ENCODE peak calls at places on chromosomes 12 and 14, in five cellular contexts. One of them, this sample, is unnamed.

GRCh38 chr12:50401383-50402155 is 884 bp downstream of the LARP4 start:
- DNase-seq in NB4: peak
- DNase-seq in uterus: peak
- DNase-seq in stomach: no peak
- DNase-seq in A549: peak
- DNase-seq in this sample: no peak

GRCh38 chr12:18807714-18808113 is 69.8 kb downstream of the CAPZA3 start:
- DNase-seq in uterus: no peak
- DNase-seq in NB4: no peak
- DNase-seq in A549: no peak
- DNase-seq in stomach: no peak
- DNase-seq in this sample: no peak

GRCh38 chr12:93043877-93044209 is 114.7 kb upstream of the EEA1 start:
- DNase-seq in NB4: no peak
- DNase-seq in stomach: no peak
- DNase-seq in uterus: no peak
- DNase-seq in A549: no peak
- DNase-seq in this sample: no peak

GRCh38 chr12:43836455-43836989 is 641 bp downstream of the TMEM117 start:
- DNase-seq in stomach: no peak
- DNase-seq in uterus: peak
- DNase-seq in A549: peak
- DNase-seq in NB4: peak
- DNase-seq in this sample: no peak

GRCh38 chr14:51310453-51311074 is 70.5 kb downstream of the TMX1 start:
- DNase-seq in stomach: no peak
- DNase-seq in uterus: peak
- DNase-seq in NB4: no peak
- DNase-seq in A549: no peak
- DNase-seq in this sample: no peak

GRCh38 chr14:65938738-65939137 is 526.2 kb downstream of the FUT8 start:
- DNase-seq in uterus: no peak
- DNase-seq in A549: no peak
- DNase-seq in NB4: no peak
- DNase-seq in stomach: no peak
- DNase-seq in this sample: no peak

GRCh38 chr14:99030436-99030835 is 241.6 kb downstream of the BCL11B start:
- DNase-seq in stomach: no peak
- DNase-seq in A549: no peak
- DNase-seq in uterus: no peak
- DNase-seq in NB4: no peak
- DNase-seq in this sample: no peak

GRCh38 chr12:101051151-101051550 is 158.9 kb downstream of the SLC5A8 start:
- DNase-seq in stomach: no peak
- DNase-seq in NB4: no peak
- DNase-seq in uterus: no peak
- DNase-seq in A549: no peak
- DNase-seq in this sample: no peak

GRCh38 chr12:54948171-54948570 is 36.4 kb downstream of the TESPA1 start:
- DNase-seq in stomach: no peak
- DNase-seq in uterus: no peak
- DNase-seq in NB4: no peak
- DNase-seq in A549: no peak
- DNase-seq in this sample: no peak

GRCh38 chr14:89167705-89168104 is 249.3 kb downstream of the FOXN3 start:
- DNase-seq in NB4: no peak
- DNase-seq in A549: no peak
- DNase-seq in uterus: no peak
- DNase-seq in stomach: no peak
- DNase-seq in this sample: no peak

DNA sequence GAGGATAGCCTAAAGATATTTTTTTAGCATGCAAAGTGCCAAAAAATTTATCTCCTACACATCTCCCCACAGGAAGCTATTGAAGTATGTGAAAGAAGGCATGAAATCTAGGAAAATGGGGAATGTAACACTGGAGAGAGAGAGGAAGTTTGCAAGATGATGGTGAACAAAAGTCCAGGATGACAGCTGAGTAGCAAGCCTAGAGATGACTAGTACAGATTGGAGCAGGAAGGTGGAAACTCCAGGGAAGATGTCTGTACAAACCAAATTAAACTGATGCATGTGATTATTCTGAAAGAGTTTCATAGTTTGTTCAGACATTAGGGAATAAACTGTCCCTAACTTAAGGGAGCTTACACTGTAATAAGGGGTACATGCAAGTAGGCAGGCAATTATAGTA is 99.3 kb downstream of the RAD51B start:
- DNase-seq in stomach: no peak
- DNase-seq in A549: no peak
- DNase-seq in NB4: no peak
- DNase-seq in uterus: no peak
- DNase-seq in this sample: no peak
- TF ChIP-seq POLR2A in stomach: no peak
- TF ChIP-seq POLR2A in A549: no peak
- TF ChIP-seq POLR2A in NB4: no peak
- TF ChIP-seq POLR2A in uterus: no peak
- TF ChIP-seq POLR2A in this sample: no peak

GRCh38 chr12:56189336-56189917 is at the start of gene SMARCC2:
- DNase-seq in A549: peak
- DNase-seq in uterus: peak
- DNase-seq in NB4: peak
- DNase-seq in stomach: peak
- DNase-seq in this sample: peak
- TF ChIP-seq POLR2A in A549: peak
- TF ChIP-seq POLR2A in uterus: peak
- TF ChIP-seq POLR2A in NB4: peak
- TF ChIP-seq POLR2A in stomach: no peak
- TF ChIP-seq POLR2A in this sample: peak

GRCh38 chr12:6494968-6495367 is 1.1 kb downstream of the NCAPD2 start:
- DNase-seq in A549: no peak
- DNase-seq in NB4: peak
- DNase-seq in stomach: no peak
- DNase-seq in uterus: no peak
- DNase-seq in this sample: no peak

GRCh38 chr12:6494351-6494743 is 445 bp downstream of the NCAPD2 start:
- DNase-seq in A549: no peak
- DNase-seq in stomach: no peak
- DNase-seq in NB4: no peak
- DNase-seq in uterus: no peak
- DNase-seq in this sample: no peak

GRCh38 chr12:6489449-6489848 is 3.6 kb downstream of the MRPL51 start:
- DNase-seq in A549: no peak
- DNase-seq in uterus: no peak
- DNase-seq in stomach: no peak
- DNase-seq in NB4: no peak
- DNase-seq in this sample: no peak

GRCh38 chr12:6493580-6494350 is at the start of gene NCAPD2:
- DNase-seq in A549: peak
- DNase-seq in uterus: peak
- DNase-seq in NB4: peak
- DNase-seq in stomach: peak
- DNase-seq in this sample: peak

DNA sequence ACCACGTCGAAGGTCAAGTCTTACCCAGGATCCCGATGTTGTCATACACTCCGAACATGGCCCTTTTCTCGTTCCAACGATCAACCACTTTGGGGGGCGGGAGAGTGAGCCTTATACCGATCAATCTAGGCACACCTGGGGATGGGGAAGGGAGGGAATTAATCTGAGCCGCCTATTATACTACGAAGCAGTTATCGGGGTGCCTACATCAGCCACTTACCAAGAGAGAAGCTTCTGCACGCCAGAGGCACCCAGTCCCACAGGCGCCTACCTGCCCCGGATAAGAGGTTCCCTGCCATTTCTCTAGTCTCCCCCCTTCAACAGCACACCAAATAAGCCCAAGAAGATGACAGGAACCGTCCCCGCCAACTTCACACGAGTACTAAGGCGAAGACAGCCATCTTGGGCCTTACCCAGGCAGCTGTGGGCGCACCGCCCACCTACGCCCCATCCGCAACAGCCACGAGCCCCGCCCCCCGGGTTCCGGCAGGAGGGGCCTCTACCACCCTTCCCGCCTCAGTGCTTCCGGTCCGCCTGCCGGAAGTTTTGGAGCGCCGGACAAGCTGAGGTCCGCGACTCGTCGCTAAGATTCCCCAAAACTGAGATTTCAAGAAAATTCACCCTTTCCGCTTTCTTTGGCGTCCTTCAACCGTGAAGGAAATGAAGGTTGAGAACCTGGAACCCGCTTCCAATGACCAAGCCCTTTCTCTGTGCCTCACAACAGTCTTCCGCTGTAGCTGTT is at the start of gene MRPL51:
- DNase-seq in NB4: peak
- DNase-seq in A549: peak
- DNase-seq in stomach: peak
- DNase-seq in uterus: peak
- DNase-seq in this sample: peak
- TF ChIP-seq POLR2A in NB4: peak
- TF ChIP-seq POLR2A in A549: peak
- TF ChIP-seq POLR2A in stomach: peak
- TF ChIP-seq POLR2A in uterus: peak
- TF ChIP-seq POLR2A in this sample: peak

DNA sequence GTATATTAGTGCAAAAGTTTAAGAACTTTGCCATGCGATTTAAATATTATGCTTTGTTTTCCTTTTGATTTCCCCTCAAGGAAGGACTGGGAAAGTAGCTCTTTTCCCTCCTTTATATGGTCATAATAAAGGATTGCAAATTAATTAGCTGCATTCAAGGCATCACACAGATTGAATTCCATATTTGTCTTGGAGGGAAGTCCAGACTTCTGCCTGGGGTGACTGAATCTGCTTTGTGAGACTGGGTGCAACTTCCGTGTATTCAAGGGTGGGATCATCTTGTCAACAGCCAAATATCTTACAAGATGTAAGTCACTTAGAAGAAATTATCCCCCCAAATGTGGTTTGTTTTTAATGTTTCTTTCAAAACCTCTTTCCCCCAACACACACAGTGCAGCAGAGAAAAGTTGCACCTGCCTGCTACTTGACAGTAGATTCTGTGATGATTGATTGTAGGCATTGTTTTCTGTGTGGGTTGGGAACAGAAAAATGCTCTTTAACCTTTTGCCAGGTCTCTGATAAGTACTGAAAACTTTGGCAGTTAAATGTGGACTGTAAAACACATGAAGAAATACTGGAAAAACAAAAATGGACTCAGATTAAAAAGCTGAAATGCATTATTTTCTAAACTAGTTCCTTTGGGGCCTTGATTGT is 28.4 kb downstream of the STK38L start:
- DNase-seq in uterus: peak
- DNase-seq in stomach: no peak
- DNase-seq in A549: no peak
- DNase-seq in NB4: no peak
- DNase-seq in this sample: no peak
- TF ChIP-seq POLR2A in uterus: no peak
- TF ChIP-seq POLR2A in stomach: no peak
- TF ChIP-seq POLR2A in A549: no peak
- TF ChIP-seq POLR2A in NB4: no peak
- TF ChIP-seq POLR2A in this sample: no peak

GRCh38 chr14:90397401-90398314 is 829 bp downstream of the CALM1 start:
- DNase-seq in A549: peak
- DNase-seq in stomach: peak
- DNase-seq in NB4: peak
- DNase-seq in uterus: peak
- DNase-seq in this sample: peak
- TF ChIP-seq POLR2A in A549: peak
- TF ChIP-seq POLR2A in stomach: no peak
- TF ChIP-seq POLR2A in NB4: peak
- TF ChIP-seq POLR2A in uterus: no peak
- TF ChIP-seq POLR2A in this sample: peak

GRCh38 chr14:75522224-75522764 is at the start of gene BATF:
- DNase-seq in A549: no peak
- DNase-seq in uterus: no peak
- DNase-seq in stomach: peak
- DNase-seq in NB4: peak
- DNase-seq in this sample: no peak
- TF ChIP-seq POLR2A in A549: no peak
- TF ChIP-seq POLR2A in uterus: no peak
- TF ChIP-seq POLR2A in stomach: peak
- TF ChIP-seq POLR2A in NB4: peak
- TF ChIP-seq POLR2A in this sample: no peak

GRCh38 chr12:89352492-89353187 is at the start of gene DUSP6:
- DNase-seq in uterus: peak
- DNase-seq in NB4: peak
- DNase-seq in A549: peak
- DNase-seq in stomach: peak
- DNase-seq in this sample: peak
- TF ChIP-seq POLR2A in uterus: peak
- TF ChIP-seq POLR2A in NB4: peak
- TF ChIP-seq POLR2A in A549: peak
- TF ChIP-seq POLR2A in stomach: peak
- TF ChIP-seq POLR2A in this sample: peak

This sample was measured in H54.